ENCODE peak calls at places on chromosomes 16 and 17, in nine cellular contexts. M, X, A, V, W, E, I, J and Z are unnamed samples.

GRCh38 chr16:57592591-57593003 is 35.8 kb upstream of the ADGRG1 start:
- DNase-seq in J (no peak), A (no peak), M (no peak), I (no peak), V (no peak), X (no peak), E (peak), W (no peak), Z (peak)

GRCh38 chr17:43832976-43833829 is at the start of gene MPP3:
- DNase-seq in W (peak), A (peak), E (peak), X (peak), V (peak), J (peak), I (peak), M (peak), Z (no peak)

GRCh38 chr16:787261-787966 is 767 bp downstream of the RPUSD1 start:
- DNase-seq in M (no peak), W (no peak), E (no peak), X (no peak), A (no peak), V (no peak), I (no peak), J (no peak), Z (no peak)

GRCh38 chr16:354971-355441 is 2.5 kb upstream of the AXIN1 start:
- DNase-seq in W (no peak), X (no peak), J (no peak), A (no peak), V (no peak), I (no peak), M (no peak), E (peak), Z (no peak)

GRCh38 chr17:80479246-80479566 is 2.8 kb upstream of the NPTX1 start:
- DNase-seq in A (no peak), V (no peak), M (no peak), X (no peak), I (no peak), W (no peak), J (no peak), E (no peak), Z (no peak)

GRCh38 chr17:72110231-72110952 is 10.4 kb upstream of the SOX9 start:
- DNase-seq in V (no peak), E (no peak), I (peak), M (no peak), W (no peak), J (no peak), A (no peak), X (no peak), Z (no peak)

GRCh38 chr16:77172964-77173363 is 18.0 kb upstream of the MON1B start:
- DNase-seq in A (no peak), W (no peak), J (no peak), M (no peak), E (no peak), I (no peak), X (no peak), V (no peak), Z (no peak)

GRCh38 chr17:62906881-62907280 is 59.2 kb upstream of the TANC2 start:
- DNase-seq in J (no peak), E (no peak), A (no peak), V (no peak), X (no peak), M (no peak), I (no peak), W (no peak), Z (no peak)

GRCh38 chr16:70380205-70380918 is 33.7 kb downstream of the DDX19A start:
- DNase-seq in A (peak), X (peak), W (peak), E (peak), I (peak), M (peak), V (peak), J (no peak), Z (peak)

GRCh38 chr16:79064259-79064658 is 536.3 kb downstream of the MAF start:
- DNase-seq in W (no peak), J (no peak), A (no peak), V (no peak), E (no peak), M (no peak), I (no peak), X (no peak), Z (no peak)

GRCh38 chr16:180101-180920 is at the start of gene HBQ1:
- DNase-seq in M (peak), V (peak), J (peak), E (no peak), X (peak), A (no peak), W (no peak), I (peak), Z (no peak)

GRCh38 chr17:59620064-59620359 is 317 bp downstream of the CLTC start:
- DNase-seq in E (no peak), X (no peak), I (no peak), J (no peak), M (no peak), A (no peak), V (no peak), W (no peak), Z (no peak)

GRCh38 chr16:23323224-23324030 is 21.3 kb downstream of the SCNN1B start:
- DNase-seq in J (no peak), M (no peak), V (no peak), X (no peak), W (no peak), E (no peak), I (no peak), A (no peak), Z (no peak)

GRCh38 chr16:49924078-49924477 is 68.2 kb upstream of the ZNF423 start:
- DNase-seq in A (peak), V (no peak), I (peak), M (no peak), J (peak), X (no peak), E (no peak), W (no peak), Z (no peak)

GRCh38 chr17:12528036-12528435 is 137.7 kb upstream of the MYOCD start:
- DNase-seq in J (no peak), E (no peak), A (no peak), V (no peak), W (no peak), M (no peak), I (no peak), X (no peak), Z (no peak)

GRCh38 chr16:48687421-48688038 is 77.5 kb upstream of the N4BP1 start:
- DNase-seq in I (peak), A (peak), X (peak), W (peak), J (peak), M (peak), V (peak), E (no peak), Z (peak)

GRCh38 chr16:31421587-31421986 is 6.6 kb downstream of the COX6A2 start:
- DNase-seq in M (peak), A (no peak), J (no peak), E (no peak), V (no peak), W (no peak), I (no peak), X (no peak), Z (peak)

GRCh38 chr17:68094481-68095078 is 59.0 kb downstream of the KPNA2 start:
- DNase-seq in I (no peak), X (no peak), A (no peak), W (no peak), M (no peak), V (no peak), J (no peak), E (no peak), Z (no peak)

GRCh38 chr16:87210949-87211348 is 106.2 kb downstream of the C16orf95 start:
- DNase-seq in M (no peak), W (no peak), J (no peak), I (no peak), X (no peak), V (no peak), A (no peak), E (no peak), Z (no peak)

GRCh38 chr16:15559176-15559575 is 83.8 kb downstream of the MARF1 start:
- DNase-seq in M (no peak), I (no peak), E (no peak), J (no peak), W (no peak), X (no peak), A (no peak), V (no peak), Z (no peak)

GRCh38 chr17:20896153-20896649 is 146.6 kb downstream of the USP22 start:
- DNase-seq in E (no peak), V (peak), M (peak), I (peak), W (no peak), A (no peak), J (no peak), X (peak), Z (no peak)

GRCh38 chr17:59451706-59452105 is 113.7 kb upstream of the DHX40 start:
- DNase-seq in V (peak), W (no peak), J (no peak), I (peak), M (no peak), X (no peak), A (peak), E (no peak), Z (no peak)

GRCh38 chr16:90077757-90078593 is 844 bp upstream of the PRDM7 start:
- DNase-seq in V (peak), X (peak), M (peak), A (peak), E (peak), J (no peak), I (peak), W (peak), Z (no peak)

GRCh38 chr17:49076575-49077384 is 55.8 kb upstream of the B4GALNT2 start:
- DNase-seq in I (no peak), M (no peak), A (peak), X (no peak), E (no peak), J (no peak), W (no peak), V (peak), Z (no peak)

GRCh38 chr17:66200685-66201092 is 8.8 kb upstream of the CEP112 start:
- DNase-seq in X (no peak), J (peak), A (peak), I (peak), V (peak), M (peak), W (peak), E (peak), Z (no peak)